ENCODE peak calls at places on chromosome 19, in eight cellular contexts. Z is iris pigment epithelial cell; M is thoracic aorta; N is body of pancreas; F is stimulated activated CD4-positive, alpha-beta T cell treated with anti-CD3 and anti-CD28 coated beads, Interleukin-1b, Interleukin-23, amount 100 ng/mL, for 4 hours; A is cardiac muscle cell; B is cardiac fibroblast; J is LoVo. G is an unnamed sample.

GRCh38 chr19:10259162-10259905 is 7.3 kb downstream of the MRPL4 start:
- DNase-seq in Z (peak), M (peak), N (peak), F (peak), A (peak), B (peak), J (peak), G (peak)

GRCh38 chr19:10766681-10767201 is 48.9 kb downstream of the DNM2 start:
- DNase-seq in Z (peak), M (no peak), N (peak), F (no peak), A (peak), B (peak), J (no peak), G (no peak)

GRCh38 chr19:4455742-4456565 is 1.6 kb downstream of the UBXN6 start:
- DNase-seq in Z (peak), M (no peak), N (no peak), F (no peak), A (peak), B (peak), J (no peak), G (no peak)

GRCh38 chr19:51372649-51373504 is at the start of gene NKG7:
- DNase-seq in Z (no peak), M (no peak), N (no peak), F (peak), A (no peak), B (no peak), J (no peak), G (no peak)

GRCh38 chr19:14580623-14581237 is 2.2 kb upstream of the CLEC17A start:
- DNase-seq in Z (no peak), M (no peak), N (no peak), F (peak), A (no peak), B (no peak), J (no peak), G (no peak)

GRCh38 chr19:44796701-44797115 is 12.2 kb upstream of the BCAM start:
- DNase-seq in Z (peak), M (no peak), N (peak), F (no peak), A (peak), B (peak), J (no peak), G (no peak)

GRCh38 chr19:38135150-38135998 is 88.6 kb downstream of the DPF1 start:
- DNase-seq in Z (peak), M (no peak), N (no peak), F (no peak), A (no peak), B (no peak), J (no peak), G (no peak)

GRCh38 chr19:20238025-20238623 is 71.1 kb downstream of the ZNF486 start:
- DNase-seq in Z (peak), M (peak), N (peak), F (peak), A (peak), B (peak), J (no peak), G (peak)

GRCh38 chr19:36449059-36449670 is 30.7 kb upstream of the ZFP82 start:
- DNase-seq in Z (peak), M (no peak), N (no peak), F (no peak), A (no peak), B (no peak), J (no peak), G (no peak)

GRCh38 chr19:41296323-41296935 is 13.5 kb upstream of the CCDC97 start:
- DNase-seq in Z (no peak), M (no peak), N (no peak), F (no peak), A (no peak), B (no peak), J (no peak), G (no peak)

GRCh38 chr19:18253716-18254115 is 20.5 kb downstream of the IQCN start:
- DNase-seq in Z (no peak), M (no peak), N (no peak), F (no peak), A (no peak), B (no peak), J (peak), G (no peak)

GRCh38 chr19:10291554-10292205 is 1.9 kb downstream of the ICAM5 start:
- DNase-seq in Z (no peak), M (no peak), N (no peak), F (no peak), A (no peak), B (no peak), J (no peak), G (no peak)

GRCh38 chr19:43782689-43783231 is 2.0 kb upstream of the KCNN4 start:
- DNase-seq in Z (no peak), M (no peak), N (no peak), F (no peak), A (no peak), B (no peak), J (peak), G (no peak)

GRCh38 chr19:46495789-46496099 is at the start of gene PNMA8B:
- DNase-seq in Z (peak), M (no peak), N (peak), F (no peak), A (peak), B (peak), J (no peak), G (no peak)

GRCh38 chr19:8334458-8335342 is 8.4 kb downstream of the KANK3 start:
- DNase-seq in Z (peak), M (no peak), N (peak), F (no peak), A (peak), B (peak), J (peak), G (no peak)

GRCh38 chr19:54209748-54210494 is 9.3 kb downstream of the RPS9 start:
- DNase-seq in Z (peak), M (peak), N (peak), F (no peak), A (peak), B (peak), J (peak), G (peak)

GRCh38 chr19:42985588-42985987 is 40.7 kb downstream of the PSG11 start:
- DNase-seq in Z (no peak), M (no peak), N (no peak), F (no peak), A (no peak), B (no peak), J (no peak), G (no peak)

GRCh38 chr19:3544054-3544376 is 5.0 kb downstream of the TEKTIP1 start:
- DNase-seq in Z (no peak), M (no peak), N (no peak), F (no peak), A (no peak), B (no peak), J (no peak), G (no peak)

GRCh38 chr19:42250666-42251531 is 4.0 kb downstream of the ERF start:
- DNase-seq in Z (peak), M (no peak), N (no peak), F (no peak), A (peak), B (peak), J (no peak), G (no peak)

GRCh38 chr19:12828494-12828893 is 5.9 kb downstream of the RTBDN start:
- DNase-seq in Z (no peak), M (no peak), N (no peak), F (no peak), A (peak), B (peak), J (no peak), G (no peak)

GRCh38 chr19:50203281-50204080 is at the start of gene MYH14:
- DNase-seq in Z (peak), M (peak), N (peak), F (peak), A (peak), B (peak), J (peak), G (peak)

GRCh38 chr19:48878219-48879024 is 6.2 kb downstream of the PPP1R15A start:
- DNase-seq in Z (peak), M (peak), N (no peak), F (no peak), A (peak), B (peak), J (no peak), G (no peak)

GRCh38 chr19:17393914-17394313 is at the start of gene CCDC194:
- DNase-seq in Z (no peak), M (no peak), N (no peak), F (no peak), A (no peak), B (no peak), J (no peak), G (no peak)

GRCh38 chr19:49395581-49396407 is 7.7 kb downstream of the KASH5 start:
- DNase-seq in Z (no peak), M (no peak), N (no peak), F (no peak), A (peak), B (no peak), J (no peak), G (no peak)

GRCh38 chr19:35509861-35510625 is 3.4 kb downstream of the DMKN start:
- DNase-seq in Z (peak), M (no peak), N (peak), F (peak), A (peak), B (peak), J (peak), G (peak)

GRCh38 chr19:47274891-47275865 is 493 bp downstream of the INAFM1 start:
- DNase-seq in Z (peak), M (no peak), N (peak), F (no peak), A (peak), B (peak), J (no peak), G (no peak)

GRCh38 chr19:42295831-42296525 is 6.0 kb upstream of the PRR19 start:
- DNase-seq in Z (no peak), M (no peak), N (peak), F (peak), A (peak), B (peak), J (peak), G (peak)

GRCh38 chr19:23802290-23802689 is 43.6 kb upstream of the ZNF681 start:
- DNase-seq in Z (peak), M (no peak), N (no peak), F (no peak), A (no peak), B (no peak), J (no peak), G (no peak)